ENCODE peak calls at places on chromosome 16, in ten cellular contexts. B is tibial nerve, I is cardiac muscle cell, K is mammary epithelial cell, E is astrocyte, A is epithelial cell of proximal tubule, H is left lung, D is HFF-Myc, X is fibroblast of pulmonary artery, V is heart right ventricle. T is an unnamed sample.

GRCh38 chr16:85202631-85203461 is 90.6 kb upstream of the CIBAR2 start:
- DNase-seq in A (no peak), I (peak; percentile 70), E (peak; percentile 91), X (peak; percentile 90), K (no peak), D (peak; percentile 74), V (peak; percentile 85), B (peak; percentile 30), H (peak; percentile 69), T (peak; percentile 93)

GRCh38 chr16:1828645-1829410 is 1.8 kb downstream of the FAHD1 start:
- DNase-seq in E (no peak), X (no peak), V (no peak), B (no peak), A (peak; percentile 48), I (no peak), H (no peak), K (no peak), D (no peak), T (no peak)

GRCh38 chr16:87012954-87013938 is 303.9 kb downstream of the C16orf95 start:
- DNase-seq in A (no peak), B (no peak), V (no peak), D (no peak), X (no peak), K (no peak), E (no peak), I (peak; percentile 27), H (no peak), T (no peak)

GRCh38 chr16:78742501-78743283 is 643.2 kb downstream of the WWOX start:
- DNase-seq in K (no peak), A (no peak), B (no peak), D (no peak), H (no peak), E (peak; percentile 6), V (no peak), I (no peak), X (peak; percentile 7), T (no peak)

GRCh38 chr16:19179890-19180490 is 11.9 kb downstream of the SYT17 start:
- DNase-seq in X (peak; percentile 52), B (peak; percentile 46), V (peak; percentile 55), H (peak; percentile 87), I (peak; percentile 54), K (peak; percentile 11), A (peak; percentile 1), D (no peak), E (no peak), T (no peak)

GRCh38 chr16:7316266-7316888 is 16.3 kb upstream of the RBFOX1 start:
- DNase-seq in B (no peak), X (no peak), D (no peak), E (no peak), A (peak; percentile 33), I (no peak), H (no peak), V (no peak), K (no peak), T (no peak)

GRCh38 chr16:8855051-8855786 is 13.6 kb downstream of the CARHSP1 start:
- DNase-seq in I (no peak), K (no peak), B (no peak), A (no peak), E (no peak), D (no peak), X (no peak), H (peak; percentile 43), V (no peak), T (no peak)

GRCh38 chr16:48408688-48409087 is 23.5 kb upstream of the SIAH1 start:
- DNase-seq in I (no peak), X (peak; percentile 78), H (no peak), V (peak; percentile 33), A (no peak), B (peak; percentile 54), D (no peak), K (peak; percentile 18), E (peak; percentile 90), T (no peak)

GRCh38 chr16:4611337-4612023 is 3.2 kb downstream of the UBALD1 start:
- DNase-seq in E (no peak), I (no peak), B (no peak), X (peak; percentile 58), A (no peak), K (no peak), V (no peak), D (no peak), H (peak; percentile 80), T (no peak)

GRCh38 chr16:87499189-87499486 is 6.3 kb upstream of the ZCCHC14 start:
- DNase-seq in A (no peak), H (no peak), E (peak; percentile 84), B (no peak), X (peak; percentile 35), D (no peak), K (peak; percentile 84), V (no peak), I (no peak), T (no peak)

GRCh38 chr16:25256821-25257503 is 683 bp downstream of the ZKSCAN2 start:
- DNase-seq in X (peak; percentile 16), E (no peak), I (peak; percentile 44), K (no peak), B (no peak), H (no peak), V (peak; percentile 6), D (no peak), A (no peak), T (no peak)

GRCh38 chr16:84520778-84521770 is 16.6 kb upstream of the MEAK7 start:
- DNase-seq in K (peak; percentile 85), A (no peak), D (no peak), E (no peak), H (no peak), B (no peak), X (no peak), I (no peak), V (no peak), T (no peak)

GRCh38 chr16:60458255-60458654 is 1578.0 kb downstream of the CDH8 start:
- DNase-seq in I (no peak), B (no peak), K (no peak), D (no peak), X (no peak), A (no peak), H (no peak), E (no peak), V (no peak), T (no peak)

GRCh38 chr16:86387461-86388440 is 122.6 kb upstream of the FOXF1 start:
- DNase-seq in D (peak; percentile 95), H (no peak), E (peak; percentile 100), A (no peak), I (no peak), X (peak; percentile 99), B (no peak), V (no peak), K (peak; percentile 83), T (peak; percentile 89)

GRCh38 chr16:15041260-15042011 is 14.4 kb downstream of the NTAN1 start:
- DNase-seq in A (no peak), B (peak; percentile 70), D (no peak), V (peak; percentile 75), K (peak; percentile 43), I (no peak), E (peak; percentile 38), H (peak; percentile 86), X (peak; percentile 64), T (peak; percentile 35)
- TF ChIP-seq CTCF in A (no peak), B (no peak), D (no peak), V (peak; percentile 32), K (peak; percentile 40), I (peak; percentile 19), E (no peak), H (no peak), X (peak; percentile 14), T (peak; percentile 29)

GRCh38 chr16:58045096-58045495 is 19.5 kb downstream of the MMP15 start:
- DNase-seq in K (no peak), E (no peak), V (no peak), X (no peak), I (no peak), D (no peak), H (peak; percentile 68), A (no peak), B (no peak), T (no peak)
- TF ChIP-seq CTCF in K (no peak), E (no peak), V (no peak), X (no peak), I (no peak), D (no peak), H (no peak), A (no peak), B (no peak), T (no peak)

GRCh38 chr16:14325921-14326401 is 254.8 kb downstream of the MRTFB start:
- DNase-seq in X (no peak), B (no peak), D (no peak), E (no peak), A (no peak), I (peak; percentile 28), H (no peak), K (no peak), V (peak; percentile 30), T (peak; percentile 62)
- TF ChIP-seq CTCF in X (no peak), B (no peak), D (no peak), E (no peak), A (no peak), I (no peak), H (no peak), K (no peak), V (no peak), T (no peak)

DNA sequence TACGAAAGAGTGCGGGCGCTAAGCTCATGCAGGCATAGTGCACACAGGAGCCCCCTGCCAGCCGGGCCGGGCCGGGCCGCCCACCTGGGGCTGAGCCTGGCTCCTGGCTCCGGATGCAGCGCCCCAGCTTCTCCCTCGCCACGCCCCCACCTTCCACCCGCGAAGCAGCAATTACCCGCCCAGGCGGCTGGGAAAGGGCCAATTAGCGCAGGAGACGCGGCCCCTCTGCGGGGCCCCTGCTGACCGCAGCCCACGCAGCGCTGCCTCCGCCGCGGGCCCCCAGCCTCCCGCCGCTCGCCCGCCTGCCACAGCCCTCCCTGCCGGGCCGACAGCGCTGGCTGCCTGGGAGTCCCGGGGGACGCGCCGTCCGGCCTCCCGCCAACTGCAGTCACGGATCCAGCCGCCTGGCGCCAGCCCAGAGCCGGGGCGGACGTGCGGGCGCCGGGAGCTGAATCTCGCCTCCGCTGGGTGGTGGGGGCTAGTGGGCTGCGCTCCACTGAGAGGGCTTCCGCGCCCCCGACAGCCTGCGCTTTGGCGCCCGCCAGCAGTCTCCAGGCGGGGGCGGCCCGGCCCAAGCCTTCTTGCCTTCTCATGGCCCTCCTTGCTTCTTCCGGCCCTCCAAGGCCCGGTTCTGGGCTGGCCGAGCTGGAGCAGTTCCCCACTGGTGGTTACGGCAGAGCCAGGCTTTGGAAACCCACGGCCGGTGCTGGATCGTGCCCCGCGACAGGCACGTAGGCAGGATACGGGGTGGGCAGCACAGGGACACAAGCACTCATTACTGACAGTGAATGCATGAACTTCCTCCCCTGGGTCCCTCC is 14.9 kb upstream of the CBFB start:
- DNase-seq in D (no peak), H (peak; percentile 87), A (no peak), I (peak; percentile 78), V (peak; percentile 84), X (peak; percentile 79), K (no peak), E (peak; percentile 18), B (peak; percentile 61), T (no peak)
- TF ChIP-seq CTCF in D (no peak), H (peak; percentile 27), A (peak; percentile 14), I (no peak), V (peak; percentile 37), X (no peak), K (peak; percentile 25), E (no peak), B (no peak), T (no peak)

GRCh38 chr16:23016372-23016771 is 132.9 kb downstream of the USP31 start:
- DNase-seq in D (no peak), A (no peak), K (no peak), I (no peak), H (no peak), X (no peak), B (no peak), E (no peak), V (no peak), T (no peak)
- TF ChIP-seq CTCF in D (no peak), A (no peak), K (no peak), I (no peak), H (no peak), X (no peak), B (no peak), E (no peak), V (no peak), T (no peak)

T was measured in AG09319.